ENCODE peak calls at places on chromosome 21, in five cellular contexts. L is WTC11, J is A549, Q is cardiac fibroblast, F is BJ. X is an unnamed sample.

GRCh38 chr21:24076179-24076578 is 1531.1 kb downstream of the MRPL39 start:
- DNase-seq in L (no peak), J (no peak), Q (peak; percentile 45), F (no peak), X (no peak)

GRCh38 chr21:31213787-31214186 is 130.3 kb downstream of the TIAM1 start:
- DNase-seq in L (no peak), J (no peak), Q (peak; percentile 18), F (no peak), X (no peak)

GRCh38 chr21:25243809-25244208 is 363.5 kb downstream of the MRPL39 start:
- DNase-seq in L (no peak), J (no peak), Q (no peak), F (no peak), X (no peak)

GRCh38 chr21:17673261-17674020 is 60.7 kb upstream of the BTG3 start:
- DNase-seq in L (no peak), J (no peak), Q (peak; percentile 31), F (peak; percentile 32), X (no peak)

GRCh38 chr21:41321211-41321907 is 4.8 kb downstream of the FAM3B start:
- DNase-seq in L (no peak), J (no peak), Q (no peak), F (no peak), X (peak; percentile 34)

GRCh38 chr21:16532841-16533240 is 803.1 kb downstream of the USP25 start:
- DNase-seq in L (no peak), J (no peak), Q (peak; percentile 71), F (no peak), X (no peak)

GRCh38 chr21:14617040-14617393 is 70.9 kb upstream of the SAMSN1 start:
- DNase-seq in L (no peak), J (no peak), Q (no peak), F (no peak), X (no peak)

GRCh38 chr21:43603641-43604504 is 55.4 kb downstream of the HSF2BP start:
- DNase-seq in L (no peak), J (no peak), Q (peak; percentile 77), F (no peak), X (no peak)

GRCh38 chr21:31173881-31174555 is 135.7 kb upstream of the KRTAP19-8 start:
- DNase-seq in L (no peak), J (no peak), Q (no peak), F (no peak), X (no peak)

GRCh38 chr21:26843912-26844257 is 1.3 kb downstream of the ADAMTS1 start:
- DNase-seq in L (no peak), J (no peak), Q (peak; percentile 67), F (no peak), X (no peak)

GRCh38 chr21:26842976-26843911 is 2.0 kb downstream of the ADAMTS1 start:
- DNase-seq in L (peak; percentile 81), J (no peak), Q (peak; percentile 98), F (peak; percentile 70), X (peak; percentile 37)

GRCh38 chr21:43188712-43189151 is 19.9 kb downstream of the CRYAA start:
- DNase-seq in L (peak; percentile 6), J (no peak), Q (no peak), F (no peak), X (no peak)

GRCh38 chr21:34844033-34844923 is 175.5 kb downstream of the CLIC6 start:
- DNase-seq in L (no peak), J (no peak), Q (peak; percentile 62), F (no peak), X (no peak)

GRCh38 chr21:41164981-41165650 is 2.8 kb upstream of the BACE2 start:
- DNase-seq in L (no peak), J (peak; percentile 43), Q (peak; percentile 42), F (no peak), X (no peak)

GRCh38 chr21:28521932-28522826 is 470.5 kb downstream of the LTN1 start:
- DNase-seq in L (no peak), J (no peak), Q (peak; percentile 86), F (no peak), X (peak; percentile 9)

GRCh38 chr21:28675265-28676041 is 317.2 kb downstream of the LTN1 start:
- DNase-seq in L (no peak), J (no peak), Q (peak; percentile 64), F (no peak), X (no peak)

GRCh38 chr21:26840912-26841311 is 4.3 kb downstream of the ADAMTS1 start:
- DNase-seq in L (no peak), J (no peak), Q (peak; percentile 82), F (no peak), X (no peak)

GRCh38 chr21:42349420-42350075 is 1.2 kb downstream of the TFF2 start:
- DNase-seq in L (no peak), J (no peak), Q (no peak), F (no peak), X (no peak)

GRCh38 chr21:34877485-34878128 is 171.5 kb downstream of the RUNX1 start:
- DNase-seq in L (no peak), J (no peak), Q (no peak), F (no peak), X (no peak)

GRCh38 chr21:21436012-21436545 is 437.9 kb downstream of the NCAM2 start:
- DNase-seq in L (no peak), J (no peak), Q (peak; percentile 79), F (peak; percentile 1), X (no peak)

GRCh38 chr21:14559144-14559543 is 13.0 kb upstream of the SAMSN1 start:
- DNase-seq in L (no peak), J (no peak), Q (no peak), F (no peak), X (no peak)

GRCh38 chr21:42320791-42321190 is 5.6 kb upstream of the TFF3 start:
- DNase-seq in L (no peak), J (no peak), Q (no peak), F (no peak), X (no peak)

GRCh38 chr21:31589820-31590219 is 69.7 kb upstream of the SOD1 start:
- DNase-seq in L (no peak), J (no peak), Q (no peak), F (no peak), X (no peak)

GRCh38 chr21:26177187-26177586 is 6.6 kb upstream of the APP start:
- DNase-seq in L (no peak), J (no peak), Q (peak; percentile 41), F (no peak), X (no peak)

GRCh38 chr21:20971296-20971921 is 26.8 kb upstream of the NCAM2 start:
- DNase-seq in L (peak; percentile 59), J (no peak), Q (peak; percentile 71), F (no peak), X (peak; percentile 62)

GRCh38 chr21:42513985-42514882 is 582 bp downstream of the SLC37A1 start:
- DNase-seq in L (peak; percentile 71), J (peak; percentile 28), Q (peak; percentile 36), F (no peak), X (peak; percentile 77)

GRCh38 chr21:26099610-26100219 is 70.9 kb downstream of the APP start:
- DNase-seq in L (no peak), J (no peak), Q (no peak), F (peak; percentile 19), X (no peak)

GRCh38 chr21:22885079-22885478 is 1886.9 kb downstream of the NCAM2 start:
- DNase-seq in L (no peak), J (no peak), Q (no peak), F (no peak), X (no peak)

GRCh38 chr21:28540514-28540913 is 452.2 kb downstream of the LTN1 start:
- DNase-seq in L (no peak), J (no peak), Q (peak; percentile 63), F (peak; percentile 55), X (no peak)

GRCh38 chr21:34640858-34641257 is 25.9 kb upstream of the RCAN1 start:
- DNase-seq in L (no peak), J (no peak), Q (peak; percentile 84), F (peak; percentile 47), X (no peak)

GRCh38 chr21:41369105-41369914 is 7.5 kb downstream of the MX2 start:
- DNase-seq in L (peak; percentile 64), J (no peak), Q (peak; percentile 3), F (no peak), X (peak; percentile 55)

GRCh38 chr21:46634966-46635323 is 529 bp upstream of the PRMT2 start:
- DNase-seq in L (peak; percentile 61), J (peak; percentile 31), Q (peak; percentile 89), F (peak; percentile 44), X (peak; percentile 64)
- TF ChIP-seq CTCF in L (no peak), J (no peak), Q (no peak), F (peak; percentile 38), X (no peak)

GRCh38 chr21:36502365-36502764 is 22.4 kb upstream of the CLDN14 start:
- DNase-seq in L (no peak), J (no peak), Q (no peak), F (no peak), X (no peak)

GRCh38 chr21:36507397-36508018 is 27.6 kb upstream of the CLDN14 start:
- DNase-seq in L (no peak), J (no peak), Q (peak; percentile 33), F (no peak), X (no peak)

GRCh38 chr21:36501589-36501892 is 21.6 kb upstream of the CLDN14 start:
- DNase-seq in L (no peak), J (no peak), Q (no peak), F (no peak), X (no peak)

GRCh38 chr21:36506482-36506881 is 26.6 kb upstream of the CLDN14 start:
- DNase-seq in L (no peak), J (no peak), Q (no peak), F (no peak), X (no peak)

GRCh38 chr21:36504067-36505058 is 24.4 kb upstream of the CLDN14 start:
- DNase-seq in L (peak; percentile 24), J (peak; percentile 5), Q (peak; percentile 81), F (no peak), X (peak; percentile 52)
- TF ChIP-seq CTCF in L (peak; percentile 93), J (peak; percentile 76), Q (peak; percentile 84), F (peak; percentile 78), X (peak; percentile 96)

GRCh38 chr21:44750675-44751025 is 39.3 kb upstream of the TSPEAR start:
- DNase-seq in L (no peak), J (no peak), Q (no peak), F (no peak), X (no peak)

GRCh38 chr21:44749759-44750674 is 38.6 kb upstream of the TSPEAR start:
- DNase-seq in L (no peak), J (no peak), Q (no peak), F (no peak), X (no peak)

GRCh38 chr21:44751186-44751798 is 39.9 kb upstream of the TSPEAR start:
- DNase-seq in L (no peak), J (no peak), Q (no peak), F (no peak), X (no peak)

GRCh38 chr21:44749116-44749758 is 37.9 kb upstream of the TSPEAR start:
- DNase-seq in L (peak; percentile 38), J (no peak), Q (no peak), F (no peak), X (no peak)

DNA sequence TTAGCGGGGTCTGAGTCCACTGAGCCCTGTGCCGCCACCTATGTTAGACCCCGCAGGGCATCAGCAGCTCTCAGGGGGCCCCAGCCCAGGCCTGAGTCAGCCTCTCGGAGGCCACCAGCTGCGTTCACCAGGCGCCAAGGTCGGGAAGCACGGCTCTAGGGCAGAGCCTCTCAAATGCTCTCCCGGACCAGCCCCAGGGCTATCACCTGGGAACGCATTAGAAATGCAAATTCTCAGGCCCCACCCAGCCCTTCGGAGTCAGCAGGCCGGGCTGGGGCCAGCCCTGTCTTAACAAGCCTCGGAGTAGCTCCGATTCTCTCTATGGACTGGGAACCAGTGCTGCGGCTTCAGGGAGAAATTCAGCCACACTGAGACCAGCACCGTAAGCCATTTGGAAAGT is 37.2 kb upstream of the TSPEAR start:
- DNase-seq in L (peak; percentile 84), J (no peak), Q (no peak), F (no peak), X (no peak)
- TF ChIP-seq CTCF in L (no peak), J (no peak), Q (no peak), F (no peak), X (no peak)

GRCh38 chr21:38404134-38404533 is 94.1 kb downstream of the ERG start:
- DNase-seq in L (no peak), J (no peak), Q (no peak), F (no peak), X (no peak)
- TF ChIP-seq CTCF in L (no peak), J (no peak), Q (no peak), F (no peak), X (no peak)